ENCODE peak calls at places on chromosome 10, in eight cellular contexts. Q, N, B, F, Y, W, G and C are unnamed samples. For H3K4me1, the result is how much of the 10 kb centered on the place peaks cover.

GRCh38 chr10:49172204-49173132 is 15.7 kb downstream of the TMEM273 start:
- DNase-seq in Q (no peak), N (no peak), B (no peak), F (no peak), Y (no peak), W (no peak), G (no peak), C (no peak)

GRCh38 chr10:9789996-9790395 is 1227.7 kb upstream of the CELF2 start:
- DNase-seq in Q (no peak), N (no peak), B (no peak), F (no peak), Y (no peak), W (no peak), G (no peak), C (no peak)

GRCh38 chr10:29141761-29142160 is 147.1 kb upstream of the LYZL1 start:
- DNase-seq in Q (no peak), N (no peak), B (no peak), F (no peak), Y (no peak), W (no peak), G (no peak), C (no peak)

GRCh38 chr10:110833941-110834621 is 37.6 kb upstream of the PDCD4 start:
- DNase-seq in Q (no peak), N (no peak), B (no peak), F (no peak), Y (no peak), W (no peak), G (no peak), C (no peak)

GRCh38 chr10:7605565-7606295 is 61.0 kb downstream of the ITIH5 start:
- DNase-seq in Q (no peak), N (peak), B (no peak), F (no peak), Y (no peak), W (no peak), G (no peak), C (no peak)

GRCh38 chr10:70549962-70550845 is 52.3 kb downstream of the PRF1 start:
- DNase-seq in Q (peak), N (peak), B (no peak), F (peak), Y (peak), W (no peak), G (peak), C (peak)

GRCh38 chr10:22714524-22715289 is at the start of gene PIP4K2A:
- DNase-seq in Q (peak), N (peak), B (no peak), F (peak), Y (peak), W (peak), G (peak), C (peak)

GRCh38 chr10:104824378-104825006 is 183.4 kb downstream of the SORCS3 start:
- DNase-seq in Q (peak), N (peak), B (peak), F (peak), Y (peak), W (no peak), G (no peak), C (peak)

GRCh38 chr10:44774676-44775401 is 136.3 kb upstream of the TMEM72 start:
- DNase-seq in Q (no peak), N (peak), B (no peak), F (no peak), Y (no peak), W (no peak), G (no peak), C (no peak)

GRCh38 chr10:21531164-21531563 is 2.9 kb upstream of the MLLT10 start:
- DNase-seq in Q (no peak), N (peak), B (no peak), F (no peak), Y (no peak), W (no peak), G (no peak), C (no peak)

GRCh38 chr10:110498982-110499795 is 1.5 kb downstream of the DUSP5 start:
- DNase-seq in Q (peak), N (peak), B (peak), F (peak), Y (peak), W (no peak), G (peak), C (peak)

GRCh38 chr10:113213041-113213440 is 263.0 kb downstream of the TCF7L2 start:
- DNase-seq in Q (no peak), N (no peak), B (no peak), F (no peak), Y (no peak), W (no peak), G (no peak), C (no peak)

GRCh38 chr10:7577206-7577978 is 89.4 kb downstream of the ITIH5 start:
- DNase-seq in Q (no peak), N (no peak), B (no peak), F (no peak), Y (no peak), W (no peak), G (no peak), C (no peak)

GRCh38 chr10:60335708-60336107 is 54.0 kb downstream of the ANK3 start:
- DNase-seq in Q (no peak), N (no peak), B (no peak), F (no peak), Y (no peak), W (no peak), G (no peak), C (no peak)

GRCh38 chr10:49164587-49165188 is 23.5 kb downstream of the TMEM273 start:
- DNase-seq in Q (peak), N (peak), B (no peak), F (no peak), Y (peak), W (no peak), G (no peak), C (no peak)

GRCh38 chr10:14476641-14477407 is 146.1 kb upstream of the FRMD4A start:
- DNase-seq in Q (peak), N (no peak), B (no peak), F (no peak), Y (no peak), W (no peak), G (no peak), C (no peak)

GRCh38 chr10:6218692-6219493 is 16.2 kb downstream of the PFKFB3 start:
- DNase-seq in Q (peak), N (no peak), B (no peak), F (no peak), Y (no peak), W (no peak), G (no peak), C (no peak)

GRCh38 chr10:121148901-121149300 is 297.7 kb downstream of the WDR11 start:
- DNase-seq in Q (no peak), N (no peak), B (no peak), F (no peak), Y (no peak), W (no peak), G (no peak), C (no peak)

GRCh38 chr10:120732643-120733313 is 118.4 kb upstream of the WDR11 start:
- DNase-seq in Q (peak), N (no peak), B (no peak), F (no peak), Y (peak), W (no peak), G (no peak), C (no peak)

GRCh38 chr10:71725998-71726672 is 6.6 kb upstream of the C10orf105 start:
- DNase-seq in Q (no peak), N (peak), B (no peak), F (no peak), Y (peak), W (no peak), G (peak), C (peak)

GRCh38 chr10:21315321-21316220 is 209.9 kb downstream of the SKIDA1 start:
- DNase-seq in Q (peak), N (peak), B (no peak), F (peak), Y (peak), W (peak), G (no peak), C (no peak)

GRCh38 chr10:111593578-111593977 is 516.7 kb downstream of the ADRA2A start:
- DNase-seq in Q (no peak), N (no peak), B (no peak), F (no peak), Y (no peak), W (no peak), G (no peak), C (no peak)

GRCh38 chr10:50310560-50311174 is 59.4 kb upstream of the ASAH2 start:
- DNase-seq in Q (peak), N (no peak), B (no peak), F (no peak), Y (peak), W (no peak), G (no peak), C (no peak)

GRCh38 chr10:75718996-75719395 is 287.6 kb downstream of the LRMDA start:
- DNase-seq in Q (no peak), N (peak), B (no peak), F (no peak), Y (no peak), W (no peak), G (no peak), C (no peak)
- H3K4me1 ChIP-seq in Q (under half), N (under half), B (under half), F (under half), Y (under half), W (under half), G (under half), C (under half)

GRCh38 chr10:88979153-88979562 is 11.4 kb upstream of the FAS start:
- DNase-seq in Q (peak), N (peak), B (no peak), F (peak), Y (peak), W (no peak), G (no peak), C (no peak)
- H3K4me3 ChIP-seq in Q (no peak), N (no peak), B (no peak), F (no peak), Y (no peak), W (no peak), G (no peak), C (no peak)

DNA sequence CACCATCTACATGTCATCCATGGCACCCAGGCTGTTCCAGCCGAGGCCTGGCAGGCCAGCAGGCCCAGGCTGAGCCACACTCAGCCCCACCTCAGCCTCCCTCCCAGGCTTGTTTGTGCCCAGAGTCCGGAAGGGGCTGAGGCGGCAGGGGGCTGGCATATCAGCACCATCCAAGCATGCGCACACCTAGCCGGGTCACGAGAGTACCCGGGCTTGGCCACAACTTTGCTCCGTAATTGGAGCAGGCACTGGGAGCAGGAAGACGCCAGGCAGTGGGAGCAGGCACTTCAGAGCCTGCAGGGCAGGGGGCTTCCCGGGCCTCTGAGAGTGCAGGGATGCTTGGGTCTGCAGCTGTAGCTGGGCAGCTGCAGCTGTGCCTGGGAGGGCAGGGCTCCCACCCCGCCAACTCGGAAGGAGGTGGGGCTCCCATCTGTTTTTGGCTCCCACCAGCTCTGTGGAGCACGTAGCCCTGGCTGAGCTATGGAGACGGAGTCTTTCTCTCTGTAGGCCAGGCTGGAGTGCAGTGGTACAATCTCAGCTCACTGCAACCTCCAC is 15.2 kb upstream of the TSPAN15 start:
- DNase-seq in Q (no peak), N (no peak), B (no peak), F (no peak), Y (no peak), W (peak), G (no peak), C (no peak)
- H3K4me1 ChIP-seq in Q (under half), N (under half), B (under half), F (under half), Y (under half), W (under half), G (under half), C (under half)

GRCh38 chr10:100183482-100183881 is 2.3 kb downstream of the ERLIN1 start:
- DNase-seq in Q (no peak), N (peak), B (no peak), F (no peak), Y (no peak), W (no peak), G (no peak), C (no peak)
- H3K4me3 ChIP-seq in Q (peak), N (no peak), B (no peak), F (no peak), Y (no peak), W (no peak), G (no peak), C (no peak)

DNA sequence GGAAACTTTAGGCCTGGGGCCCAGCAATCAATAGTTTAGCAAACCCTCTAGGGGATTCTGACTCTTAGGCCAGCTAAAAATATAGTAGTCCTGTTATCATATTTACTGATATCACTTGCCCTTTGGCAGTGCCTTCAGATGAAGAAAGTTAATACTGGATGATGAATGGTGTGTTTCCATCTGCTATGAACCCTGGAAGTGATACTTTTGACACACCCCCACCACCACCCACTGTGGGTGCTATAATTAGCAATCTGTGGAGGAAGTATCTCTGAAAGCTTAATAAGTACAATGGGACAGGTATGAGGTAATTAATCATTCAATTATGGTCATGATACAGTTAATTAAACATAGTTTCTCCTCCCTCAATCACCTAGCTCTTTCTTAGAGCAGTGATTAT is 90.4 kb upstream of the LRRTM3 start:
- DNase-seq in Q (no peak), N (no peak), B (no peak), F (no peak), Y (no peak), W (no peak), G (no peak), C (no peak)
- H3K4me1 ChIP-seq in Q (under half), N (under half), B (under half), F (under half), Y (under half), W (under half), G (under half), C (under half)